ENCODE peak calls at places on chromosome 20, in ten cellular contexts. One of them, this sample, is unnamed.

GRCh38 chr20:35369804-35370203 is 42.0 kb downstream of the UQCC1 start:
- DNase-seq in mucosa of descending colon: no peak
- DNase-seq in globus pallidus: no peak
- DNase-seq in colonic mucosa: no peak
- DNase-seq in fibroblast of lung: peak
- DNase-seq in pancreas: no peak
- DNase-seq in ELF-1: peak
- DNase-seq in ACHN: no peak
- DNase-seq in GM20000: no peak
- DNase-seq in neural crest cell: no peak
- DNase-seq in this sample: no peak

GRCh38 chr20:2563116-2563515 is 26.7 kb downstream of the TMC2 start:
- DNase-seq in mucosa of descending colon: no peak
- DNase-seq in globus pallidus: no peak
- DNase-seq in colonic mucosa: no peak
- DNase-seq in fibroblast of lung: no peak
- DNase-seq in pancreas: no peak
- DNase-seq in ELF-1: no peak
- DNase-seq in ACHN: no peak
- DNase-seq in GM20000: no peak
- DNase-seq in neural crest cell: no peak
- DNase-seq in this sample: no peak

GRCh38 chr20:45340236-45340847 is 7.9 kb downstream of the SDC4 start:
- DNase-seq in mucosa of descending colon: no peak
- DNase-seq in globus pallidus: no peak
- DNase-seq in colonic mucosa: no peak
- DNase-seq in fibroblast of lung: no peak
- DNase-seq in pancreas: peak
- DNase-seq in ELF-1: peak
- DNase-seq in ACHN: no peak
- DNase-seq in GM20000: no peak
- DNase-seq in neural crest cell: no peak
- DNase-seq in this sample: peak

GRCh38 chr20:11200423-11200822 is 526.6 kb upstream of the JAG1 start:
- DNase-seq in mucosa of descending colon: no peak
- DNase-seq in globus pallidus: no peak
- DNase-seq in colonic mucosa: no peak
- DNase-seq in fibroblast of lung: no peak
- DNase-seq in pancreas: no peak
- DNase-seq in ELF-1: no peak
- DNase-seq in ACHN: no peak
- DNase-seq in GM20000: no peak
- DNase-seq in neural crest cell: no peak
- DNase-seq in this sample: no peak

GRCh38 chr20:38119446-38119845 is 45.6 kb downstream of the TGM2 start:
- DNase-seq in mucosa of descending colon: no peak
- DNase-seq in globus pallidus: no peak
- DNase-seq in colonic mucosa: no peak
- DNase-seq in fibroblast of lung: no peak
- DNase-seq in pancreas: no peak
- DNase-seq in ELF-1: no peak
- DNase-seq in ACHN: no peak
- DNase-seq in GM20000: no peak
- DNase-seq in neural crest cell: no peak
- DNase-seq in this sample: no peak

GRCh38 chr20:2801459-2801728 is 967 bp upstream of the CPXM1 start:
- DNase-seq in mucosa of descending colon: no peak
- DNase-seq in globus pallidus: no peak
- DNase-seq in colonic mucosa: no peak
- DNase-seq in fibroblast of lung: no peak
- DNase-seq in pancreas: peak
- DNase-seq in ELF-1: peak
- DNase-seq in ACHN: no peak
- DNase-seq in GM20000: no peak
- DNase-seq in neural crest cell: no peak
- DNase-seq in this sample: no peak

GRCh38 chr20:50130995-50131394 is 18.0 kb upstream of the UBE2V1 start:
- DNase-seq in mucosa of descending colon: no peak
- DNase-seq in globus pallidus: no peak
- DNase-seq in colonic mucosa: no peak
- DNase-seq in fibroblast of lung: no peak
- DNase-seq in pancreas: no peak
- DNase-seq in ELF-1: no peak
- DNase-seq in ACHN: no peak
- DNase-seq in GM20000: no peak
- DNase-seq in neural crest cell: no peak
- DNase-seq in this sample: no peak

GRCh38 chr20:4225778-4226177 is 210.4 kb upstream of the RNF24 start:
- DNase-seq in mucosa of descending colon: no peak
- DNase-seq in globus pallidus: no peak
- DNase-seq in colonic mucosa: no peak
- DNase-seq in fibroblast of lung: peak
- DNase-seq in pancreas: no peak
- DNase-seq in ELF-1: no peak
- DNase-seq in ACHN: peak
- DNase-seq in GM20000: no peak
- DNase-seq in neural crest cell: no peak
- DNase-seq in this sample: no peak

GRCh38 chr20:1885254-1885653 is 10.0 kb upstream of the SIRPA start:
- DNase-seq in mucosa of descending colon: peak
- DNase-seq in globus pallidus: no peak
- DNase-seq in colonic mucosa: no peak
- DNase-seq in fibroblast of lung: no peak
- DNase-seq in pancreas: no peak
- DNase-seq in ELF-1: no peak
- DNase-seq in ACHN: no peak
- DNase-seq in GM20000: no peak
- DNase-seq in neural crest cell: no peak
- DNase-seq in this sample: no peak

GRCh38 chr20:21796059-21796458 is 90.6 kb downstream of the PAX1 start:
- DNase-seq in mucosa of descending colon: no peak
- DNase-seq in globus pallidus: no peak
- DNase-seq in colonic mucosa: no peak
- DNase-seq in fibroblast of lung: no peak
- DNase-seq in pancreas: no peak
- DNase-seq in ELF-1: peak
- DNase-seq in ACHN: peak
- DNase-seq in GM20000: no peak
- DNase-seq in neural crest cell: no peak
- DNase-seq in this sample: no peak

GRCh38 chr20:57190536-57191265 is 75.7 kb downstream of the BMP7 start:
- DNase-seq in mucosa of descending colon: no peak
- DNase-seq in globus pallidus: no peak
- DNase-seq in colonic mucosa: no peak
- DNase-seq in fibroblast of lung: peak
- DNase-seq in pancreas: no peak
- DNase-seq in ELF-1: no peak
- DNase-seq in ACHN: no peak
- DNase-seq in GM20000: no peak
- DNase-seq in neural crest cell: no peak
- DNase-seq in this sample: no peak

GRCh38 chr20:53447271-53447670 is 146.4 kb downstream of the ZNF217 start:
- DNase-seq in mucosa of descending colon: no peak
- DNase-seq in globus pallidus: no peak
- DNase-seq in colonic mucosa: no peak
- DNase-seq in fibroblast of lung: no peak
- DNase-seq in pancreas: no peak
- DNase-seq in ELF-1: no peak
- DNase-seq in ACHN: no peak
- DNase-seq in GM20000: no peak
- DNase-seq in neural crest cell: no peak
- DNase-seq in this sample: no peak

GRCh38 chr20:3239867-3240775 is 1.1 kb upstream of the SLC4A11 start:
- DNase-seq in mucosa of descending colon: no peak
- DNase-seq in globus pallidus: no peak
- DNase-seq in colonic mucosa: no peak
- DNase-seq in fibroblast of lung: peak
- DNase-seq in pancreas: peak
- DNase-seq in ELF-1: peak
- DNase-seq in ACHN: no peak
- DNase-seq in GM20000: peak
- DNase-seq in neural crest cell: no peak
- DNase-seq in this sample: no peak

GRCh38 chr20:41734506-41734945 is 116.3 kb upstream of the CHD6 start:
- DNase-seq in mucosa of descending colon: no peak
- DNase-seq in globus pallidus: no peak
- DNase-seq in colonic mucosa: peak
- DNase-seq in fibroblast of lung: peak
- DNase-seq in pancreas: no peak
- DNase-seq in ELF-1: peak
- DNase-seq in ACHN: peak
- DNase-seq in GM20000: peak
- DNase-seq in neural crest cell: peak
- DNase-seq in this sample: peak

GRCh38 chr20:22495172-22495571 is 89.2 kb downstream of the FOXA2 start:
- DNase-seq in mucosa of descending colon: no peak
- DNase-seq in globus pallidus: no peak
- DNase-seq in colonic mucosa: no peak
- DNase-seq in fibroblast of lung: no peak
- DNase-seq in pancreas: no peak
- DNase-seq in ELF-1: no peak
- DNase-seq in ACHN: no peak
- DNase-seq in GM20000: no peak
- DNase-seq in neural crest cell: no peak
- DNase-seq in this sample: no peak

GRCh38 chr20:48338717-48339116 is 489.1 kb downstream of the PREX1 start:
- DNase-seq in mucosa of descending colon: no peak
- DNase-seq in globus pallidus: no peak
- DNase-seq in colonic mucosa: no peak
- DNase-seq in fibroblast of lung: peak
- DNase-seq in pancreas: no peak
- DNase-seq in ELF-1: no peak
- DNase-seq in ACHN: peak
- DNase-seq in GM20000: no peak
- DNase-seq in neural crest cell: no peak
- DNase-seq in this sample: no peak

GRCh38 chr20:36574278-36575065 is 1.1 kb downstream of the TGIF2 start:
- DNase-seq in mucosa of descending colon: peak
- DNase-seq in globus pallidus: no peak
- DNase-seq in colonic mucosa: peak
- DNase-seq in fibroblast of lung: peak
- DNase-seq in pancreas: peak
- DNase-seq in ELF-1: peak
- DNase-seq in ACHN: peak
- DNase-seq in GM20000: peak
- DNase-seq in neural crest cell: peak
- DNase-seq in this sample: peak

GRCh38 chr20:8079976-8080375 is 52.1 kb upstream of the PLCB1 start:
- DNase-seq in mucosa of descending colon: no peak
- DNase-seq in globus pallidus: no peak
- DNase-seq in colonic mucosa: no peak
- DNase-seq in fibroblast of lung: no peak
- DNase-seq in pancreas: no peak
- DNase-seq in ELF-1: no peak
- DNase-seq in ACHN: no peak
- DNase-seq in GM20000: no peak
- DNase-seq in neural crest cell: no peak
- DNase-seq in this sample: no peak

GRCh38 chr20:12928358-12928754 is 80.4 kb upstream of the SPTLC3 start:
- DNase-seq in mucosa of descending colon: no peak
- DNase-seq in globus pallidus: no peak
- DNase-seq in colonic mucosa: no peak
- DNase-seq in fibroblast of lung: peak
- DNase-seq in pancreas: no peak
- DNase-seq in ELF-1: no peak
- DNase-seq in ACHN: no peak
- DNase-seq in GM20000: no peak
- DNase-seq in neural crest cell: no peak
- DNase-seq in this sample: no peak

GRCh38 chr20:15162061-15162740 is 824.8 kb upstream of the FLRT3 start:
- DNase-seq in mucosa of descending colon: no peak
- DNase-seq in globus pallidus: no peak
- DNase-seq in colonic mucosa: no peak
- DNase-seq in fibroblast of lung: no peak
- DNase-seq in pancreas: no peak
- DNase-seq in ELF-1: no peak
- DNase-seq in ACHN: peak
- DNase-seq in GM20000: peak
- DNase-seq in neural crest cell: no peak
- DNase-seq in this sample: no peak

GRCh38 chr20:46568570-46569129 is 18.2 kb upstream of the OCSTAMP start:
- DNase-seq in mucosa of descending colon: peak
- DNase-seq in globus pallidus: peak
- DNase-seq in colonic mucosa: no peak
- DNase-seq in fibroblast of lung: peak
- DNase-seq in pancreas: peak
- DNase-seq in ELF-1: no peak
- DNase-seq in ACHN: peak
- DNase-seq in GM20000: no peak
- DNase-seq in neural crest cell: no peak
- DNase-seq in this sample: peak

GRCh38 chr20:64048402-64049044 is 916 bp downstream of the SOX18 start:
- DNase-seq in mucosa of descending colon: no peak
- DNase-seq in globus pallidus: no peak
- DNase-seq in colonic mucosa: no peak
- DNase-seq in fibroblast of lung: no peak
- DNase-seq in pancreas: no peak
- DNase-seq in ELF-1: no peak
- DNase-seq in ACHN: no peak
- DNase-seq in GM20000: no peak
- DNase-seq in neural crest cell: no peak
- DNase-seq in this sample: no peak

GRCh38 chr20:53890434-53891305 is 179.7 kb downstream of the BCAS1 start:
- DNase-seq in mucosa of descending colon: no peak
- DNase-seq in globus pallidus: no peak
- DNase-seq in colonic mucosa: peak
- DNase-seq in fibroblast of lung: no peak
- DNase-seq in pancreas: no peak
- DNase-seq in ELF-1: no peak
- DNase-seq in ACHN: no peak
- DNase-seq in GM20000: no peak
- DNase-seq in neural crest cell: no peak
- DNase-seq in this sample: no peak

GRCh38 chr20:35558981-35559693 is 17.3 kb downstream of the ERGIC3 start:
- DNase-seq in mucosa of descending colon: no peak
- DNase-seq in globus pallidus: no peak
- DNase-seq in colonic mucosa: no peak
- DNase-seq in fibroblast of lung: no peak
- DNase-seq in pancreas: peak
- DNase-seq in ELF-1: no peak
- DNase-seq in ACHN: no peak
- DNase-seq in GM20000: no peak
- DNase-seq in neural crest cell: no peak
- DNase-seq in this sample: no peak

GRCh38 chr20:44642203-44643153 is 9.0 kb downstream of the ADA start:
- DNase-seq in mucosa of descending colon: peak
- DNase-seq in globus pallidus: peak
- DNase-seq in colonic mucosa: peak
- DNase-seq in fibroblast of lung: peak
- DNase-seq in pancreas: peak
- DNase-seq in ELF-1: peak
- DNase-seq in ACHN: peak
- DNase-seq in GM20000: peak
- DNase-seq in neural crest cell: no peak
- DNase-seq in this sample: peak

GRCh38 chr20:19692100-19692499 is 66.0 kb upstream of the RIN2 start:
- DNase-seq in mucosa of descending colon: no peak
- DNase-seq in globus pallidus: no peak
- DNase-seq in colonic mucosa: no peak
- DNase-seq in fibroblast of lung: peak
- DNase-seq in pancreas: no peak
- DNase-seq in ELF-1: no peak
- DNase-seq in ACHN: no peak
- DNase-seq in GM20000: no peak
- DNase-seq in neural crest cell: no peak
- DNase-seq in this sample: no peak

GRCh38 chr20:40702504-40702903 is 13.5 kb upstream of the MAFB start:
- DNase-seq in mucosa of descending colon: no peak
- DNase-seq in globus pallidus: no peak
- DNase-seq in colonic mucosa: no peak
- DNase-seq in fibroblast of lung: no peak
- DNase-seq in pancreas: no peak
- DNase-seq in ELF-1: no peak
- DNase-seq in ACHN: no peak
- DNase-seq in GM20000: no peak
- DNase-seq in neural crest cell: no peak
- DNase-seq in this sample: no peak

GRCh38 chr20:8476023-8476422 is 344.0 kb downstream of the PLCB1 start:
- DNase-seq in mucosa of descending colon: no peak
- DNase-seq in globus pallidus: no peak
- DNase-seq in colonic mucosa: no peak
- DNase-seq in fibroblast of lung: no peak
- DNase-seq in pancreas: no peak
- DNase-seq in ELF-1: no peak
- DNase-seq in ACHN: no peak
- DNase-seq in GM20000: no peak
- DNase-seq in neural crest cell: no peak
- DNase-seq in this sample: no peak